ENCODE peak calls at places on chromosomes 6 and 20, in eight cellular contexts. F is foreskin fibroblast, B is kidney epithelial cell, J is aorta, W is GM12878, K is A549, A is heart left ventricle, Z is AG10803. L is an unnamed sample.

GRCh38 chr6:169070506-169071176 is 183.0 kb downstream of the THBS2 start:
- DNase-seq in F (peak; percentile 100), B (peak; percentile 97), J (peak; percentile 95), W (no peak), K (peak; percentile 88), A (peak; percentile 84), Z (peak; percentile 99), L (peak; percentile 65)

GRCh38 chr6:136306466-136306865 is 16.8 kb upstream of the BCLAF1 start:
- DNase-seq in F (no peak), B (no peak), J (no peak), W (no peak), K (no peak), A (no peak), Z (no peak), L (no peak)

GRCh38 chr20:35007891-35008290 is 52.2 kb downstream of the MYH7B start:
- DNase-seq in F (no peak), B (no peak), J (peak; percentile 56), W (no peak), K (no peak), A (no peak), Z (no peak), L (no peak)

GRCh38 chr6:21986703-21987102 is 310.1 kb downstream of the PRL start:
- DNase-seq in F (peak; percentile 11), B (no peak), J (no peak), W (no peak), K (no peak), A (no peak), Z (no peak), L (no peak)

GRCh38 chr6:138539882-138540281 is 40.6 kb upstream of the NHSL1 start:
- DNase-seq in F (no peak), B (no peak), J (no peak), W (no peak), K (no peak), A (no peak), Z (no peak), L (no peak)

GRCh38 chr6:132734694-132735236 is 20.9 kb upstream of the VNN1 start:
- DNase-seq in F (peak; percentile 63), B (no peak), J (no peak), W (no peak), K (peak; percentile 57), A (no peak), Z (peak; percentile 51), L (peak; percentile 96)

GRCh38 chr20:41242352-41242751 is 75.2 kb downstream of the ZHX3 start:
- DNase-seq in F (no peak), B (no peak), J (no peak), W (no peak), K (no peak), A (no peak), Z (no peak), L (no peak)

GRCh38 chr6:31203345-31203979 is 33.0 kb upstream of the POU5F1 start:
- DNase-seq in F (peak; percentile 54), B (no peak), J (no peak), W (peak; percentile 86), K (peak; percentile 51), A (no peak), Z (no peak), L (peak; percentile 96)

GRCh38 chr6:31378062-31378720 is 21.2 kb upstream of the HLA-B start:
- DNase-seq in F (no peak), B (no peak), J (no peak), W (no peak), K (no peak), A (no peak), Z (no peak), L (no peak)

GRCh38 chr20:45771182-45771759 is 20.4 kb downstream of the WFDC3 start:
- DNase-seq in F (peak; percentile 91), B (no peak), J (peak; percentile 90), W (peak; percentile 48), K (peak; percentile 77), A (peak; percentile 59), Z (peak; percentile 73), L (peak; percentile 75)

GRCh38 chr6:25482996-25483395 is 169.0 kb upstream of the SCGN start:
- DNase-seq in F (no peak), B (no peak), J (no peak), W (no peak), K (no peak), A (no peak), Z (no peak), L (no peak)

GRCh38 chr6:42572523-42572922 is 8.7 kb downstream of the UBR2 start:
- DNase-seq in F (no peak), B (no peak), J (no peak), W (peak; percentile 87), K (no peak), A (no peak), Z (no peak), L (no peak)

GRCh38 chr6:50819906-50820589 is 1.4 kb downstream of the TFAP2B start:
- DNase-seq in F (no peak), B (no peak), J (peak; percentile 73), W (no peak), K (no peak), A (no peak), Z (no peak), L (no peak)

GRCh38 chr6:15620616-15621015 is 42.2 kb downstream of the DTNBP1 start:
- DNase-seq in F (no peak), B (no peak), J (no peak), W (no peak), K (no peak), A (no peak), Z (no peak), L (no peak)

GRCh38 chr20:51700809-51701285 is 67.3 kb downstream of the ATP9A start:
- DNase-seq in F (peak; percentile 59), B (no peak), J (no peak), W (no peak), K (peak; percentile 74), A (no peak), Z (peak; percentile 40), L (peak; percentile 59)

GRCh38 chr6:26502169-26502568 is 2.1 kb downstream of the BTN1A1 start:
- DNase-seq in F (no peak), B (no peak), J (no peak), W (peak; percentile 25), K (no peak), A (no peak), Z (no peak), L (no peak)

DNA sequence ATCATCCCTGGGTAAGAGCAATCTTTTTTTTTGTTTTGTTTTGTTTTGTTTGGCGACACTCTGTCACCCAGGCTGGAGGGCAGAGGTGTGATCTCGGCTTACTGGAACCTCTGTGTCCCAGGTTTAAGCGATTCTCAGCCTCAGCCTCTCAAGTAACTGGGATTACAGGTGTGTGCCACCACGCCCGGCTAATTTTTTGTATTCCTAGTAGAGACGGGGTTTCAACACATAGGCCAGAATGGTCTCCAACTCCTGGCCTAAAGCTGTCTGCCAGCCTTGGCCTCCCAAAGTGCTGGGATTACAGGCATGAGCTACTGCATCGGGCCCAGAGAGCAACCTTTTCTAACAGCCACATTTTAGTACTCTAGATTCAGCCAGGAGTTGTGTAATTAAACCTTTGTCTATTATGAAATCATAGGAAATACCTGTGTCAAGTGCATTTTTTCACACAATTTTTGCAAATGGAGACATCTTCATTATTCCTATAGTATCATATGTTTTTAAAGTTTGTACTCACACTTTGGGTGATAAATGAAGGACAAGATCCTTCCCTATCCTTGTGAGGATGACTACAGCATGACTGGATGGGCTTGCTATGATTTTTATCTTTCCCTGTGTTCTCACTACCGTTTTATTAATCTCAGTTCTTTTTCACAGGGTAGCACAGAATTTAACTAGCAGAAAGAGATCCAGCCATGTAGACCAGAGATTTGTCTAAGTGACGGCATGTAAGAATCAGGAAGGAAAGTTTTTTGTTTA is 82.6 kb downstream of the OR2B2 start:
- DNase-seq in F (peak; percentile 40), B (no peak), J (no peak), W (no peak), K (no peak), A (no peak), Z (no peak), L (peak; percentile 13)
- H3K4me3 ChIP-seq in F (peak overlapping the region; percentile 46), B (peak overlapping the region; percentile 59), J (no peak overlapping the region), W (peak overlapping the region; percentile 74), K (peak overlapping the region; percentile 41), A (no peak overlapping the region), Z (peak overlapping the region; percentile 68), L (peak overlapping the region; percentile 70)

DNA sequence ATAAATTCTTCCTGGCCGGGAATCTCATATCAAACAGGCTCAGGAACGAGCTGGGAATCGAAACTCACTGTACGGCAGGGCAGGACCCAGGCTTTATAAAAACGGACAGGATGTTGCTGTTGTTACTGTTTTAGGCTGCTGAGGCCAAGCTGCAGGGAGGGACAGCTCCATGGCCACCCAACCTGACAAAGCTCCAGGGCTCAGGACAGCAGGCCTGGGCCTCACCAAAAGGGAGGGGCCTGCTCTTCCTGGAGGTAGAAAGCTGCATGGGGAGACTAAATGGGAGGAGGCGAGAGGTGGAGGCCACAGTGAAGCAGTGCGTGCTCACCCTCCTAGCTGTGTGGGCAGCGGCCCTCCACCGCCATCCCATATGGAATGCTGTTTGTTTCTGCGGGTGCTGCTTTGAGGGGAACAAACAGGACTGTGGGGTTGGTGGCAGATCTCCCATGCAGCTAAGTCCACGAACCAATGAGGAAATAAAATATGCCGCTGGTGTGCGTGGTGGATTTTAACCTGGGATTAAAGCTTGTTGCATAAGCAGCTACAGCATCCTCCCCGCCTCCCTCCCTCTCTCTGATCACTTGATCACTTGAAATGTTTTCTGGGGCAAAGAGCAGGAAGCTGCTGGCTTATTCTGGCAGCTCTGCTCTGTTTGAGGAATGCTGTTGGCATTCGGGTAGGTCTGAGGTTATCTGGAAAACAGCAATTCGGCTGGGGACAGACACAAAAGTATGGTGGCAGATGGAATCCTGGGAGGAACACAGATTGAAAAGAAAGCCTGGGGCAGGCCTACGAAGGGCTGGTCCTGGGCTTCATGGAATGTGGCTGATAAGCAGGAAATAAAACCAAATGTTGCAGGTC is 2.4 kb upstream of the ZMYND8 start:
- DNase-seq in F (peak; percentile 97), B (peak; percentile 84), J (no peak), W (no peak), K (peak; percentile 97), A (peak; percentile 77), Z (peak; percentile 97), L (peak; percentile 91)
- H3K4me3 ChIP-seq in F (peak overlapping the region; percentile 15), B (no peak overlapping the region), J (no peak overlapping the region), W (no peak overlapping the region), K (peak overlapping the region; percentile 1), A (no peak overlapping the region), Z (peak overlapping the region; percentile 44), L (peak overlapping the region; percentile 18)

DNA sequence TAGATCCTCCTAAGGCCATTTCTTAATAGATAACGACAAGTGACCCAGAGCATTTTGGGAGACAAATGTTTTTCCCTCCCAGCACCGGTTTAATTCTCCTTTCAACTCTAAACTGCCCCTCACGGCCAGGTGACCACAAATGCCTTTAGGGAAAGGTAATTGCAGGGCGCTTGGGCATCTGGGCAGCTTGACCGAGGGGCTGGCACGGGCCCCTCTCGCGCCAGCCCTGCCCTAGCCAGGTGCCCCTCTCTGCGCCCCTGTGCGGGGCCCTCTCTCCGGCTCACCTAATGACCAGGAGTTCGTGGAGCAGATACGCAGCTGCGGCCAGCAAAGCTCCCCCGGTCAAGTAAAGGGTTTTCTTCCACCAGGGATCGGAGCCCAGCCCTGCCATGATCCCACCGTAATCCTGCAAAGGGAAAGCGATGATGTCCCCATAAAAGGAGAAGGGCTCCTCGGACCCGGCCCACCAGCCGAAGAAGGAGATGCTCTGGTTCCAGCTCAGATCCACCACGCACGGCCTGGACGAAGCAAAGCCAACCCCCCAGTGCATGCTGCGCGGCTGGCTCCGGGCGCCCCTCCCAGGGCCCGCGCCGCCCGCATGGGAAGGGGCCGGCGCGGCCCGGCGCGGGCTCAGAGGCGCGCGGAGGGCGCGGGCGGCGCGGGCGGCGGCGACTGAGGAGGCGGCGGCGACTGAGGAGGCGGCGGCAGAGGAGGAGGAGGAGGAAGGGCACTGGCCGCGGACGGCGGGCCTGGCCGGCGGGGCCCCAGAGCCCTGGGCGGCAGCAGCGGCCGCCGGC is 453 bp downstream of the FAXC start:
- DNase-seq in F (peak; percentile 23), B (no peak), J (peak; percentile 76), W (no peak), K (no peak), A (no peak), Z (no peak), L (no peak)
- H3K4me3 ChIP-seq in F (peak overlapping the region; percentile 49), B (peak overlapping the region; percentile 62), J (peak overlapping the region; percentile 79), W (peak overlapping the region; percentile 58), K (peak overlapping the region; percentile 68), A (peak overlapping the region; percentile 85), Z (peak overlapping the region; percentile 51), L (peak overlapping the region; percentile 59)

GRCh38 chr6:122904166-122904565 is 91.9 kb upstream of the CLVS2 start:
- DNase-seq in F (no peak), B (no peak), J (no peak), W (no peak), K (no peak), A (no peak), Z (no peak), L (no peak)
- H3K4me3 ChIP-seq in F (no peak overlapping the region), B (no peak overlapping the region), J (no peak overlapping the region), W (no peak overlapping the region), K (no peak overlapping the region), A (no peak overlapping the region), Z (no peak overlapping the region), L (no peak overlapping the region)

L was measured in epithelial cell of esophagus.